ENCODE peak calls at places on chromosomes 5 and 9, in nine cellular contexts. P is stimulated activated CD8-positive, alpha-beta memory T cell treated with anti-CD3 and anti-CD28 coated beads, Interleukin-7, amount 100 ng/mL, for 1 hour; O is ELF-1; Z is LoVo; G is NCI-H1436; W is activated CD4-positive, alpha-beta T cell treated with anti-CD3 and anti-CD28 coated beads, Interleukin-2, amount 50 U/mL, for 1 hour; D is effector CD4-positive, alpha-beta T cell; N is AG09309; V is Panc1. I is an unnamed sample.

GRCh38 chr5:172002310-172002709 is 4.1 kb downstream of the FBXW11 start:
- DNase-seq in G (no peak), O (no peak), D (no peak), P (no peak), N (no peak), V (no peak), Z (peak; percentile 32), W (no peak), I (no peak)

GRCh38 chr9:106644661-106645060 is 218.3 kb upstream of the ZNF462 start:
- DNase-seq in O (no peak), P (no peak), W (no peak), Z (no peak), V (no peak), N (no peak), G (no peak), D (no peak), I (no peak)

GRCh38 chr9:116008278-116008677 is 145.3 kb upstream of the PAPPA start:
- DNase-seq in Z (peak; percentile 54), P (no peak), O (no peak), V (no peak), N (no peak), D (no peak), W (no peak), G (no peak), I (no peak)

GRCh38 chr5:66144799-66145390 is 795 bp downstream of the SREK1 start:
- DNase-seq in W (no peak), D (no peak), O (no peak), Z (no peak), P (no peak), G (peak; percentile 55), V (peak; percentile 61), N (no peak), I (no peak)

GRCh38 chr5:41408676-41409443 is 101.5 kb downstream of the PLCXD3 start:
- DNase-seq in Z (no peak), G (no peak), W (no peak), D (no peak), V (no peak), O (no peak), N (no peak), P (no peak), I (no peak)

GRCh38 chr5:14476791-14477435 is 104.7 kb upstream of the OTULINL start:
- DNase-seq in O (no peak), V (peak; percentile 39), G (no peak), D (no peak), W (no peak), N (no peak), P (no peak), Z (no peak), I (no peak)

GRCh38 chr9:78213696-78214095 is 22.2 kb upstream of the CEP78 start:
- DNase-seq in V (no peak), D (no peak), W (no peak), P (no peak), Z (no peak), N (no peak), O (no peak), G (peak; percentile 22), I (no peak)

GRCh38 chr5:106877881-106878280 is 792.9 kb downstream of the EFNA5 start:
- DNase-seq in O (no peak), Z (no peak), V (no peak), G (no peak), P (no peak), W (no peak), N (no peak), D (no peak), I (no peak)

GRCh38 chr9:132226571-132227430 is 64.9 kb downstream of the NTNG2 start:
- DNase-seq in V (no peak), P (no peak), W (no peak), Z (no peak), D (no peak), N (no peak), O (no peak), G (no peak), I (no peak)

GRCh38 chr9:75451045-75451444 is 362.7 kb downstream of the OSTF1 start:
- DNase-seq in G (no peak), Z (no peak), P (no peak), N (no peak), W (no peak), O (no peak), D (no peak), V (no peak), I (peak; percentile 29)

GRCh38 chr5:123091258-123091987 is 2.4 kb downstream of the PRDM6 start:
- DNase-seq in Z (no peak), D (no peak), G (no peak), P (no peak), N (no peak), O (no peak), V (no peak), W (no peak), I (no peak)

GRCh38 chr5:59769041-59769360 is 124.5 kb downstream of the PDE4D start:
- DNase-seq in G (no peak), D (no peak), Z (no peak), W (no peak), O (no peak), N (no peak), P (no peak), V (no peak), I (no peak)

GRCh38 chr9:79408617-79409016 is 163.1 kb upstream of the TLE4 start:
- DNase-seq in P (no peak), Z (no peak), W (no peak), V (no peak), O (no peak), G (no peak), N (peak; percentile 41), D (no peak), I (no peak)

GRCh38 chr5:6762697-6763096 is 49.5 kb downstream of the TENT4A start:
- DNase-seq in W (no peak), O (no peak), N (no peak), G (no peak), Z (no peak), V (no peak), P (no peak), D (no peak), I (no peak)

GRCh38 chr9:35689601-35690446 is at the start of gene TPM2:
- DNase-seq in N (no peak), Z (no peak), W (no peak), O (peak; percentile 86), V (no peak), P (no peak), D (no peak), G (no peak), I (no peak)